ENCODE peak calls at places on chromosomes 11 and 22, in ten cellular contexts. U, B, V, A, W, M, D, F, E and S are unnamed samples.

GRCh38 chr22:37282385-37282677 is at the start of gene CYTH4:
- DNase-seq in U (peak; percentile 70), B (peak; percentile 79), V (peak; percentile 97), A (no peak), W (no peak), M (no peak), D (peak; percentile 53), F (peak; percentile 71), E (no peak), S (no peak)

GRCh38 chr22:42324566-42324965 is 54.1 kb upstream of the TCF20 start:
- DNase-seq in U (no peak), B (no peak), V (no peak), A (no peak), W (no peak), M (no peak), D (no peak), F (no peak), E (no peak), S (no peak)

GRCh38 chr22:30435674-30436126 is 10.1 kb downstream of the MTFP1 start:
- DNase-seq in U (peak; percentile 52), B (peak; percentile 77), V (no peak), A (no peak), W (no peak), M (no peak), D (no peak), F (peak; percentile 61), E (no peak), S (no peak)

GRCh38 chr11:72577271-72577681 is 96.9 kb downstream of the PDE2A start:
- DNase-seq in U (no peak), B (no peak), V (no peak), A (no peak), W (peak; percentile 51), M (no peak), D (no peak), F (no peak), E (no peak), S (no peak)

GRCh38 chr22:44088976-44089570 is 65.0 kb downstream of the PARVB start:
- DNase-seq in U (no peak), B (no peak), V (peak; percentile 76), A (peak; percentile 33), W (no peak), M (peak; percentile 85), D (peak; percentile 76), F (no peak), E (no peak), S (peak; percentile 79)

GRCh38 chr11:86781546-86781945 is 18.8 kb upstream of the PRSS23 start:
- DNase-seq in U (no peak), B (no peak), V (no peak), A (no peak), W (no peak), M (no peak), D (no peak), F (no peak), E (no peak), S (no peak)

GRCh38 chr22:17742528-17742902 is 31.8 kb downstream of the BID start:
- DNase-seq in U (peak; percentile 58), B (peak; percentile 81), V (peak; percentile 83), A (peak; percentile 59), W (peak; percentile 80), M (peak; percentile 39), D (peak; percentile 45), F (peak; percentile 64), E (peak; percentile 37), S (peak; percentile 92)

GRCh38 chr11:2271077-2271326 is 614 bp upstream of the ASCL2 start:
- DNase-seq in U (peak; percentile 39), B (peak; percentile 52), V (peak; percentile 91), A (no peak), W (peak; percentile 63), M (no peak), D (no peak), F (no peak), E (no peak), S (no peak)

GRCh38 chr11:44622721-44623258 is 57.3 kb downstream of the CD82 start:
- DNase-seq in U (no peak), B (peak; percentile 2), V (peak; percentile 55), A (no peak), W (peak; percentile 48), M (no peak), D (no peak), F (no peak), E (no peak), S (no peak)

GRCh38 chr11:95888852-95889251 is 35.1 kb downstream of the MTMR2 start:
- DNase-seq in U (no peak), B (no peak), V (no peak), A (no peak), W (no peak), M (no peak), D (no peak), F (no peak), E (no peak), S (no peak)

GRCh38 chr11:44729718-44730117 is 3.0 kb downstream of the TSPAN18 start:
- DNase-seq in U (no peak), B (no peak), V (no peak), A (no peak), W (no peak), M (no peak), D (no peak), F (no peak), E (no peak), S (no peak)

GRCh38 chr11:95556342-95557151 is 233.0 kb downstream of the FAM76B start:
- DNase-seq in U (no peak), B (peak; percentile 51), V (no peak), A (peak; percentile 23), W (no peak), M (peak; percentile 31), D (no peak), F (no peak), E (no peak), S (peak; percentile 5)

GRCh38 chr11:40118780-40119179 is 1340.7 kb downstream of the LRRC4C start:
- DNase-seq in U (no peak), B (no peak), V (no peak), A (no peak), W (no peak), M (no peak), D (no peak), F (no peak), E (no peak), S (peak; percentile 3)

GRCh38 chr11:71486320-71486719 is 33.3 kb downstream of the NADSYN1 start:
- DNase-seq in U (no peak), B (no peak), V (no peak), A (no peak), W (peak; percentile 2), M (no peak), D (no peak), F (no peak), E (no peak), S (no peak)

GRCh38 chr11:35943761-35944502 is at the start of gene LDLRAD3:
- DNase-seq in U (peak; percentile 80), B (peak; percentile 54), V (peak; percentile 96), A (peak; percentile 94), W (peak; percentile 91), M (peak; percentile 77), D (peak; percentile 69), F (peak; percentile 5), E (peak; percentile 71), S (peak; percentile 76)

GRCh38 chr22:39994566-39995345 is at the start of gene FAM83F:
- DNase-seq in U (peak; percentile 69), B (peak; percentile 36), V (peak; percentile 87), A (no peak), W (no peak), M (no peak), D (no peak), F (peak; percentile 16), E (no peak), S (no peak)

GRCh38 chr11:78810489-78811090 is 235.9 kb upstream of the NARS2 start:
- DNase-seq in U (no peak), B (no peak), V (no peak), A (no peak), W (no peak), M (no peak), D (no peak), F (no peak), E (no peak), S (no peak)

GRCh38 chr11:121869478-121869877 is 246.5 kb downstream of the BLID start:
- DNase-seq in U (no peak), B (no peak), V (no peak), A (no peak), W (no peak), M (no peak), D (no peak), F (no peak), E (no peak), S (no peak)

GRCh38 chr11:13166036-13166435 is 111.6 kb upstream of the BMAL1 start:
- DNase-seq in U (no peak), B (no peak), V (no peak), A (peak; percentile 30), W (no peak), M (peak; percentile 47), D (no peak), F (no peak), E (no peak), S (no peak)

GRCh38 chr11:118619444-118620205 is 12.2 kb downstream of the PHLDB1 start:
- DNase-seq in U (peak; percentile 58), B (no peak), V (peak; percentile 24), A (peak; percentile 97), W (no peak), M (peak; percentile 97), D (peak; percentile 92), F (no peak), E (no peak), S (peak; percentile 84)

GRCh38 chr22:50713008-50713385 is 25.0 kb upstream of the ACR start:
- DNase-seq in U (no peak), B (no peak), V (no peak), A (no peak), W (no peak), M (no peak), D (no peak), F (no peak), E (no peak), S (no peak)

GRCh38 chr11:810040-810567 is 337 bp downstream of the RPLP2 start:
- DNase-seq in U (no peak), B (no peak), V (no peak), A (no peak), W (no peak), M (no peak), D (no peak), F (no peak), E (no peak), S (no peak)

GRCh38 chr11:94602430-94603372 is 35.5 kb downstream of the PIWIL4 start:
- DNase-seq in U (peak; percentile 82), B (peak; percentile 50), V (peak; percentile 70), A (peak; percentile 91), W (peak; percentile 78), M (peak; percentile 67), D (peak; percentile 60), F (peak; percentile 3), E (peak; percentile 77), S (peak; percentile 18)

GRCh38 chr11:67416416-67417335 is 1.2 kb downstream of the CARNS1 start:
- DNase-seq in U (peak; percentile 46), B (peak; percentile 65), V (no peak), A (peak; percentile 29), W (no peak), M (no peak), D (no peak), F (peak; percentile 74), E (no peak), S (no peak)

GRCh38 chr22:17700778-17701177 is 62.2 kb downstream of the BCL2L13 start:
- DNase-seq in U (no peak), B (no peak), V (no peak), A (peak; percentile 32), W (no peak), M (no peak), D (no peak), F (no peak), E (no peak), S (no peak)

GRCh38 chr11:62708423-62709261 is 1.2 kb downstream of the GNG3 start:
- DNase-seq in U (no peak), B (peak; percentile 63), V (no peak), A (no peak), W (no peak), M (no peak), D (no peak), F (peak; percentile 39), E (no peak), S (no peak)

GRCh38 chr22:29457730-29458129 is 19.3 kb downstream of the RFPL1 start:
- DNase-seq in U (peak; percentile 27), B (peak; percentile 40), V (no peak), A (peak; percentile 66), W (no peak), M (peak; percentile 31), D (peak; percentile 35), F (no peak), E (no peak), S (peak; percentile 78)

GRCh38 chr11:115905331-115905730 is 401.1 kb upstream of the CADM1 start:
- DNase-seq in U (no peak), B (no peak), V (no peak), A (no peak), W (no peak), M (peak; percentile 72), D (no peak), F (no peak), E (no peak), S (no peak)